ENCODE peak calls at places on chromosome 14, in eight cellular contexts. One of them, this sample, is unnamed.

GRCh38 chr14:64731141-64731581 is 26.9 kb downstream of the PLEKHG3 start:
- DNase-seq in psoas muscle: peak; percentile 23
- DNase-seq in PC-9: no peak
- DNase-seq in left ventricle myocardium inferior: peak; percentile 8
- DNase-seq in mammary epithelial cell: no peak
- DNase-seq in IMR-90: no peak
- DNase-seq in neural progenitor cell: no peak
- DNase-seq in heart left ventricle: no peak
- DNase-seq in this sample: no peak

GRCh38 chr14:104600141-104600643 is 4.4 kb downstream of the TMEM179 start:
- DNase-seq in left ventricle myocardium inferior: no peak
- DNase-seq in PC-9: no peak
- DNase-seq in heart left ventricle: no peak
- DNase-seq in neural progenitor cell: peak; percentile 57
- DNase-seq in mammary epithelial cell: peak; percentile 4
- DNase-seq in IMR-90: no peak
- DNase-seq in psoas muscle: no peak
- DNase-seq in this sample: no peak

GRCh38 chr14:23877538-23878180 is 75.9 kb upstream of the DHRS4 start:
- DNase-seq in IMR-90: no peak
- DNase-seq in psoas muscle: no peak
- DNase-seq in neural progenitor cell: no peak
- DNase-seq in mammary epithelial cell: no peak
- DNase-seq in PC-9: no peak
- DNase-seq in left ventricle myocardium inferior: no peak
- DNase-seq in heart left ventricle: no peak
- DNase-seq in this sample: no peak

GRCh38 chr14:21704340-21704737 is 30.7 kb upstream of the OR4E1 start:
- DNase-seq in psoas muscle: no peak
- DNase-seq in IMR-90: no peak
- DNase-seq in mammary epithelial cell: no peak
- DNase-seq in PC-9: no peak
- DNase-seq in left ventricle myocardium inferior: no peak
- DNase-seq in neural progenitor cell: no peak
- DNase-seq in heart left ventricle: no peak
- DNase-seq in this sample: no peak

GRCh38 chr14:35929171-35929570 is 103.0 kb downstream of the BRMS1L start:
- DNase-seq in left ventricle myocardium inferior: no peak
- DNase-seq in mammary epithelial cell: no peak
- DNase-seq in PC-9: no peak
- DNase-seq in psoas muscle: no peak
- DNase-seq in heart left ventricle: no peak
- DNase-seq in IMR-90: no peak
- DNase-seq in neural progenitor cell: no peak
- DNase-seq in this sample: no peak

GRCh38 chr14:70317969-70318634 is 41.4 kb downstream of the COX16 start:
- DNase-seq in PC-9: peak; percentile 43
- DNase-seq in neural progenitor cell: peak; percentile 84
- DNase-seq in left ventricle myocardium inferior: no peak
- DNase-seq in psoas muscle: no peak
- DNase-seq in mammary epithelial cell: peak; percentile 48
- DNase-seq in IMR-90: peak; percentile 61
- DNase-seq in heart left ventricle: no peak
- DNase-seq in this sample: peak; percentile 20

GRCh38 chr14:94132285-94132887 is 3.0 kb upstream of the IFI27L2 start:
- DNase-seq in IMR-90: peak; percentile 70
- DNase-seq in left ventricle myocardium inferior: no peak
- DNase-seq in heart left ventricle: no peak
- DNase-seq in psoas muscle: no peak
- DNase-seq in neural progenitor cell: peak; percentile 80
- DNase-seq in mammary epithelial cell: peak; percentile 62
- DNase-seq in PC-9: peak; percentile 37
- DNase-seq in this sample: peak; percentile 33

GRCh38 chr14:36477266-36477665 is 42.8 kb downstream of the NKX2-1 start:
- DNase-seq in heart left ventricle: no peak
- DNase-seq in mammary epithelial cell: peak; percentile 49
- DNase-seq in PC-9: no peak
- DNase-seq in neural progenitor cell: no peak
- DNase-seq in left ventricle myocardium inferior: no peak
- DNase-seq in psoas muscle: no peak
- DNase-seq in IMR-90: no peak
- DNase-seq in this sample: no peak

GRCh38 chr14:93028724-93029076 is 87.0 kb downstream of the ITPK1 start:
- DNase-seq in left ventricle myocardium inferior: no peak
- DNase-seq in heart left ventricle: no peak
- DNase-seq in psoas muscle: no peak
- DNase-seq in neural progenitor cell: no peak
- DNase-seq in PC-9: no peak
- DNase-seq in IMR-90: no peak
- DNase-seq in mammary epithelial cell: no peak
- DNase-seq in this sample: no peak

GRCh38 chr14:104137297-104138097 is 890 bp upstream of the KIF26A start:
- DNase-seq in IMR-90: peak; percentile 4
- DNase-seq in neural progenitor cell: peak; percentile 92
- DNase-seq in PC-9: no peak
- DNase-seq in psoas muscle: peak; percentile 75
- DNase-seq in heart left ventricle: peak; percentile 74
- DNase-seq in mammary epithelial cell: no peak
- DNase-seq in left ventricle myocardium inferior: peak; percentile 68
- DNase-seq in this sample: no peak

GRCh38 chr14:73261520-73262426 is 24.5 kb downstream of the PAPLN start:
- DNase-seq in neural progenitor cell: no peak
- DNase-seq in mammary epithelial cell: no peak
- DNase-seq in PC-9: no peak
- DNase-seq in psoas muscle: no peak
- DNase-seq in left ventricle myocardium inferior: no peak
- DNase-seq in heart left ventricle: no peak
- DNase-seq in IMR-90: no peak
- DNase-seq in this sample: no peak

GRCh38 chr14:23353433-23353780 is 720 bp upstream of the SLC22A17 start:
- DNase-seq in left ventricle myocardium inferior: no peak
- DNase-seq in psoas muscle: no peak
- DNase-seq in neural progenitor cell: no peak
- DNase-seq in mammary epithelial cell: no peak
- DNase-seq in PC-9: no peak
- DNase-seq in IMR-90: no peak
- DNase-seq in heart left ventricle: no peak
- DNase-seq in this sample: no peak

GRCh38 chr14:49634547-49635334 is at the start of gene DNAAF2:
- DNase-seq in IMR-90: peak; percentile 76
- DNase-seq in mammary epithelial cell: peak; percentile 74
- DNase-seq in left ventricle myocardium inferior: peak; percentile 53
- DNase-seq in psoas muscle: no peak
- DNase-seq in heart left ventricle: peak; percentile 60
- DNase-seq in neural progenitor cell: peak; percentile 87
- DNase-seq in PC-9: peak; percentile 67
- DNase-seq in this sample: no peak

GRCh38 chr14:22291406-22291805 is 297.6 kb downstream of the DAD1 start:
- DNase-seq in left ventricle myocardium inferior: no peak
- DNase-seq in psoas muscle: no peak
- DNase-seq in IMR-90: peak; percentile 66
- DNase-seq in mammary epithelial cell: peak; percentile 60
- DNase-seq in heart left ventricle: no peak
- DNase-seq in PC-9: peak; percentile 39
- DNase-seq in neural progenitor cell: no peak
- DNase-seq in this sample: no peak

GRCh38 chr14:72616811-72617210 is 277.1 kb downstream of the DPF3 start:
- DNase-seq in PC-9: no peak
- DNase-seq in neural progenitor cell: no peak
- DNase-seq in mammary epithelial cell: no peak
- DNase-seq in heart left ventricle: no peak
- DNase-seq in IMR-90: no peak
- DNase-seq in left ventricle myocardium inferior: no peak
- DNase-seq in psoas muscle: no peak
- DNase-seq in this sample: no peak

GRCh38 chr14:71478542-71478941 is 453.7 kb upstream of the RGS6 start:
- DNase-seq in left ventricle myocardium inferior: no peak
- DNase-seq in PC-9: no peak
- DNase-seq in heart left ventricle: peak; percentile 8
- DNase-seq in neural progenitor cell: no peak
- DNase-seq in psoas muscle: no peak
- DNase-seq in mammary epithelial cell: no peak
- DNase-seq in IMR-90: peak; percentile 64
- DNase-seq in this sample: no peak

DNA sequence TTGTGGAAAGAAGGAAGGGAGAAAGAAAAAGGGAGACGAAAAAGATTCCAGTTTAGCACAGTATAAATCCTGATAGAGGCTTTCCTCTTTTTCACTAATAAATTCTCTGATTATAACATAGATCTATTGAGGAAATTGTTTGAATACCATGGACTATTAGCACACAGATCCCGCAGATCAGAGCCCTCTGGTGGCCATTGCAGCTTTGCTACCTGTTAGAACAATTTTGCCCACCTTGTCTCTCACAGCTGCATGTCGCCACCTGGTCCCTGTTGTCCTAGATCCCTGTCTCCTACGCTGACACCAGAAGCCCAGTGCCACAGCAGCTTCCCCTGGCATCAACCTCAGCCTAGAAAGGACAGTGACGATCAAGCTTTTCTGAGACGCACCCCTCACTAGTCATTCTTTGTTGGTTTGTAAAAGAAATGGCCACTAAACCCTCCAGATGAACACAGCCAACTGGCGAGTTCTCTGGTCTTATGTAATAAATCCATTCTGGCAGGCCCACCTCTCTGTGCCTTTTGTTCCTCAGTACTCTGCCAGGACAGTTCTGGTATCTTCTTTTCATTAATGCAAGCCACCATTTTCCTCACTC is 9.9 kb downstream of the GPHB5 start:
- DNase-seq in mammary epithelial cell: no peak
- DNase-seq in neural progenitor cell: peak; percentile 63
- DNase-seq in psoas muscle: no peak
- DNase-seq in heart left ventricle: no peak
- DNase-seq in PC-9: no peak
- DNase-seq in left ventricle myocardium inferior: no peak
- DNase-seq in IMR-90: peak; percentile 29
- DNase-seq in this sample: no peak
- TF ChIP-seq CTCF in mammary epithelial cell: peak; percentile 64
- TF ChIP-seq CTCF in neural progenitor cell: peak; percentile 74
- TF ChIP-seq CTCF in psoas muscle: peak; percentile 13
- TF ChIP-seq CTCF in heart left ventricle: peak; percentile 41
- TF ChIP-seq CTCF in PC-9: peak; percentile 73
- TF ChIP-seq CTCF in left ventricle myocardium inferior: peak; percentile 54
- TF ChIP-seq CTCF in IMR-90: peak; percentile 51
- TF ChIP-seq CTCF in this sample: peak; percentile 71

DNA sequence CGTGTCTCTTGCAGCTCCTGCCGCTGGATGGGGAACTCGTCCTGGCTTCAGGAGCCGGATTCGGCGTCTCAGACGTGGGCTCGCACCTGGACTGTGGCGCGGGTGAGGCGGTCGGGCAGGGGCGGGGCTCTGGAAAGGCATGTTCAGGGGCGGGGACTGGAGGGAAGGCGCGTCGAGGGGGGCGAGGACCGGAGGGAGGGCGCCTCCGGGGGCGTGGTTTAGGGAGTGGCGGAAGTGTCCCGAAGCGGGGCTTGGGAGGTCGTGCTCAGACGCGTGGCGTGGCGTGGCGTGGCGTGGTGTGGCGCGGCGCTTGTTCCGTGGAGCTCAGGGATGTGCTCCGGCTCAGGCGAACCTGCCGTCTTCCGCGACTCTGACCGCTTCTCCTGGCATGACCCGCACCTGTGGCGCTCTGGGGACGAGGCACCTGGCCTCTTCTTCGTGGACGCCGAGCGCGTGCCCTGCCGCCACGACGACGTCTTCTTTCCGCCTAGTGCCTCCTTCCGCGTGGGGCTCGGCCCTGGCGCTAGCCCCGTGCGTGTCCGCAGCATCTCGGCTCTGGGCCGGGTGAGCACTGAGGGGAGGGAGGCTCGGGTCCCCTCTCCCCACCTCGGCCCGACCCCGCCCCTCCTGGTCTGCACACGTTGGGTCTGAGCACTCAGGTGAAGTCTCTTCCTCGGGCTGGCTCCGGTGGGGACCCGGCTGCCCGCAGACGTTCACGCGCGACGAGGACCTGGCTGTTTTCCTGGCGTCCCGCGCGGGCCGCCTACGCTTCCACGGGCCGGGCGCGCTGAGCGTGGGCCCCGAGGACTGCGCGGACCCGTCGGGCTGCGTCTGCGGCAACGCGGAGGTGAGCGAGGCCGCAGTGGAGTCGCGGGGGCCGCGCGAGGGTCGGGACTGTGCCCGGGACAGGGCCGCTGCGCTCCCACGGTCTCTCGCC is 6.2 kb downstream of the AMN start:
- DNase-seq in heart left ventricle: peak; percentile 43
- DNase-seq in left ventricle myocardium inferior: peak; percentile 58
- DNase-seq in psoas muscle: peak; percentile 79
- DNase-seq in mammary epithelial cell: no peak
- DNase-seq in IMR-90: peak; percentile 5
- DNase-seq in PC-9: peak; percentile 83
- DNase-seq in neural progenitor cell: peak; percentile 91
- DNase-seq in this sample: no peak
- H3K27me3 ChIP-seq in heart left ventricle: peaks cover 56% of the 10 kb centered on the region
- H3K27me3 ChIP-seq in left ventricle myocardium inferior: peaks cover 70% of the 10 kb centered on the region
- H3K27me3 ChIP-seq in psoas muscle: peaks cover 26% of the 10 kb centered on the region
- H3K27me3 ChIP-seq in mammary epithelial cell: peaks cover 26% of the 10 kb centered on the region
- H3K27me3 ChIP-seq in IMR-90: peaks cover 65% of the 10 kb centered on the region
- H3K27me3 ChIP-seq in PC-9: no peaks in the 10 kb centered on the region
- H3K27me3 ChIP-seq in neural progenitor cell: peaks cover 83% of the 10 kb centered on the region
- H3K27me3 ChIP-seq in this sample: peaks cover 51% of the 10 kb centered on the region

DNA sequence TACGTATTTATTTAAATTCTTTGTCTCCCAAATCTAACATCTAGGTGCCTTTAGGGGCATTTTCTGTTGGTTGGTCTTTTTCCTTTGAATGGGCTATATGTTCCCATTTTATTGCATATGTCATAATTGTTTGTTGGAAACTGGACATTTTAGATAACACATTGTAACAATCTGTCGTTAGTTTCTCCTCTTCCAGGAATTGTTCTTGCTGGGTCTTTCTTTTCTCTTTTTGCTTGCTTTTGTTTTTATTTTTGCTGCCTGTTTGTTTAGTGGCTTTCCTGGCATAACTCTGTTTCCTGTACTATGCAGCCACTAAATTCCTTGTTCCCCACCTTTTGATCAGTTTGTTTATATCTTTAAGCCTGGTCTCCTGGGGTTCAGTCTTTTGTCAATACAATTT is 244.3 kb upstream of the RTL1 start:
- DNase-seq in PC-9: no peak
- DNase-seq in left ventricle myocardium inferior: no peak
- DNase-seq in IMR-90: no peak
- DNase-seq in heart left ventricle: no peak
- DNase-seq in neural progenitor cell: no peak
- DNase-seq in mammary epithelial cell: no peak
- DNase-seq in psoas muscle: no peak
- DNase-seq in this sample: no peak
- H3K27ac ChIP-seq in PC-9: no peak overlapping the region
- H3K27ac ChIP-seq in left ventricle myocardium inferior: no peak overlapping the region
- H3K27ac ChIP-seq in IMR-90: no peak overlapping the region
- H3K27ac ChIP-seq in heart left ventricle: no peak overlapping the region
- H3K27ac ChIP-seq in neural progenitor cell: no peak overlapping the region
- H3K27ac ChIP-seq in mammary epithelial cell: no peak overlapping the region
- H3K27ac ChIP-seq in psoas muscle: no peak overlapping the region
- H3K27ac ChIP-seq in this sample: no peak overlapping the region

DNA sequence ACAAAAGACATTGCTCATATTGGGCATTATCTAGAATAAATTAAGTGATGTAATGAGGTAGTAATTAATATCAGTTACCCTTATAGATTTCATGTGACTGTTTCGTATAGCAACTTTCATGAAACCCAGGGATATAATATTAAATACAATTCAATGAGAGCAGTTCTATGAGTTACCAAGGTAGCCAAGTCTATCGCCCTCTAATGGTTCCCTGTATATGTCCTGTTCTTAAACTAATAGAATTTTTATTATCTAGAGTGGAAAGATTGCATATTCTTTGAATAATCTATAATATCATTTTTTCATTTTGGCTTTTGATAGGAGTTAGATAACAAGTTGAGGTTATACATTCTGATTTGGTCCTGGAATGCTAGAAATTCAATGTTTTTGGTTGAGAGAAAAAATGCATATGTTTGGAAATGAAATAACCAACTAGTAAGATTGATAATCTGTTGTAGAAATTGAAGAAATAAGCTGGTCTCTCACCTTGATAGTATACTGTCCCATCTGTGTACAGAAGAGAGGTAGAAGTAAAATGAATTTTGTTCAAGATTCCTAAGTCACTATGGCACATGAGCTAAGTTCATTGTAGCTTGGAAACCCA is 59.7 kb downstream of the SCFD1 start:
- DNase-seq in PC-9: no peak
- DNase-seq in IMR-90: peak; percentile 14
- DNase-seq in mammary epithelial cell: no peak
- DNase-seq in neural progenitor cell: no peak
- DNase-seq in heart left ventricle: no peak
- DNase-seq in psoas muscle: no peak
- DNase-seq in left ventricle myocardium inferior: no peak
- DNase-seq in this sample: no peak
- TF ChIP-seq CTCF in PC-9: peak; percentile 55
- TF ChIP-seq CTCF in IMR-90: peak; percentile 39
- TF ChIP-seq CTCF in mammary epithelial cell: peak; percentile 56
- TF ChIP-seq CTCF in neural progenitor cell: peak; percentile 57
- TF ChIP-seq CTCF in heart left ventricle: peak; percentile 32
- TF ChIP-seq CTCF in psoas muscle: no peak
- TF ChIP-seq CTCF in left ventricle myocardium inferior: peak; percentile 25
- TF ChIP-seq CTCF in this sample: peak; percentile 56

This sample was measured in AG04450.